ENCODE peak calls at places on chromosomes 4 and X, in five cellular contexts. U, D, W, V and C are unnamed samples.
A peak's percentile ranks its signal among the peaks of the same experiment; 100 is the strongest.

GRCh38 chr4:71026086-71026485 is 32.6 kb downstream of the DCK start:
- DNase-seq in U (no peak), D (peak; percentile 82), W (no peak), V (no peak), C (no peak)

GRCh38 chr4:108117473-108118182 is 51.1 kb downstream of the LEF1 start:
- DNase-seq in U (no peak), D (peak; percentile 12), W (peak; percentile 39), V (peak; percentile 87), C (no peak)

GRCh38 chr4:140654516-140654855 is 85.7 kb upstream of the UCP1 start:
- DNase-seq in U (no peak), D (peak; percentile 29), W (no peak), V (no peak), C (no peak)

GRCh38 chrX:121146059-121146628 is 98.7 kb downstream of the GLUD2 start:
- DNase-seq in U (no peak), D (peak; percentile 13), W (no peak), V (no peak), C (no peak)

GRCh38 chrX:91414710-91415109 is 19.9 kb upstream of the PABPC5 start:
- DNase-seq in U (no peak), D (no peak), W (no peak), V (peak; percentile 45), C (no peak)

GRCh38 chr4:145098675-145099037 is 545 bp downstream of the ABCE1 start:
- DNase-seq in U (no peak), D (peak; percentile 76), W (no peak), V (no peak), C (no peak)

GRCh38 chr4:180059216-180059881 is 2183.9 kb upstream of the TENM3 start:
- DNase-seq in U (no peak), D (peak; percentile 8), W (no peak), V (peak; percentile 55), C (no peak)

GRCh38 chrX:150958177-150958576 is 25.0 kb upstream of the HMGB3 start:
- DNase-seq in U (no peak), D (no peak), W (no peak), V (no peak), C (no peak)

GRCh38 chrX:111095974-111096870 is at the start of gene PAK3:
- DNase-seq in U (no peak), D (peak; percentile 91), W (no peak), V (peak; percentile 72), C (peak; percentile 16)

GRCh38 chr4:87525636-87526035 is 3.5 kb downstream of the SPARCL1 start:
- DNase-seq in U (no peak), D (peak; percentile 35), W (no peak), V (no peak), C (no peak)

GRCh38 chr4:3193531-3194203 is 55.3 kb upstream of the MSANTD1 start:
- DNase-seq in U (no peak), D (no peak), W (peak; percentile 16), V (no peak), C (peak; percentile 71)

GRCh38 chr4:98068495-98068894 is 74.8 kb downstream of the STPG2 start:
- DNase-seq in U (no peak), D (no peak), W (no peak), V (no peak), C (no peak)

GRCh38 chrX:143455045-143455444 is 62.2 kb downstream of the SPANXN3 start:
- DNase-seq in U (no peak), D (no peak), W (no peak), V (no peak), C (no peak)

GRCh38 chrX:73965833-73966232 is 338.1 kb upstream of the ZCCHC13 start:
- DNase-seq in U (no peak), D (no peak), W (no peak), V (peak; percentile 63), C (no peak)

GRCh38 chrX:68978211-68978780 is 149.5 kb downstream of the EFNB1 start:
- DNase-seq in U (no peak), D (peak; percentile 79), W (no peak), V (peak; percentile 54), C (no peak)

GRCh38 chr4:106365613-106366012 is 3.0 kb downstream of the GIMD1 start:
- DNase-seq in U (no peak), D (peak; percentile 96), W (no peak), V (no peak), C (no peak)

GRCh38 chrX:110302975-110303374 is 14.9 kb downstream of the AMMECR1 start:
- DNase-seq in U (no peak), D (no peak), W (no peak), V (no peak), C (no peak)

GRCh38 chr4:45215976-45216542 is 489.7 kb upstream of the GNPDA2 start:
- DNase-seq in U (no peak), D (no peak), W (no peak), V (no peak), C (no peak)

GRCh38 chr4:121950212-121950679 is 1.6 kb downstream of the TRPC3 start:
- DNase-seq in U (no peak), D (peak; percentile 59), W (peak; percentile 29), V (peak; percentile 93), C (peak; percentile 50)

DNA sequence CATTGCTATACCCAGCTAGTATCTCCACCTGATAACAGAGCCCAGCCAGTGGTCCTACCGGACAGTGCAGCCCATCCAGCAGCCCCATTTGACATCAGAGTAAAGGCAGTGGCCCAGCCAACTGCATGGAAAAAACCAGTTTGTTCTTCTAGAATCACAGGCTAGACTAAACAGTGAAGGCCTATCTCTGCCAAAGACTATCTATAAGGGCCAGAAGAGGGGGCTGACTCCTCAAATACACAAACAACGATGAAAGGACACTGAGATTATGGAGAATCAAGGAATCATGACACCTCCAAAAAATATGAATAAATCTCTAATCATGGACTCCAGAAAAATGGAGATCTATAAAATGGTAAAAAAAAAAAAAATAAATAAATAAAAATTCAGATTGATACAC is 546.4 kb upstream of the HTR2C start:
- DNase-seq in U (no peak), D (no peak), W (no peak), V (no peak), C (no peak)
- H3K4me3 ChIP-seq in U (no peak overlapping the region), D (no peak overlapping the region), W (no peak overlapping the region), V (no peak overlapping the region), C (no peak overlapping the region)

GRCh38 chrX:106901781-106902219 is 1.3 kb downstream of the RIPPLY1 start:
- DNase-seq in U (no peak), D (no peak), W (no peak), V (no peak), C (no peak)

GRCh38 chrX:106903291-106903820 is at the start of gene RIPPLY1:
- DNase-seq in U (no peak), D (no peak), W (no peak), V (no peak), C (no peak)

GRCh38 chrX:106902684-106903083 is 457 bp downstream of the RIPPLY1 start:
- DNase-seq in U (no peak), D (no peak), W (no peak), V (no peak), C (no peak)

GRCh38 chrX:106899841-106900240 is 3.3 kb downstream of the RIPPLY1 start:
- DNase-seq in U (no peak), D (no peak), W (no peak), V (no peak), C (no peak)

DNA sequence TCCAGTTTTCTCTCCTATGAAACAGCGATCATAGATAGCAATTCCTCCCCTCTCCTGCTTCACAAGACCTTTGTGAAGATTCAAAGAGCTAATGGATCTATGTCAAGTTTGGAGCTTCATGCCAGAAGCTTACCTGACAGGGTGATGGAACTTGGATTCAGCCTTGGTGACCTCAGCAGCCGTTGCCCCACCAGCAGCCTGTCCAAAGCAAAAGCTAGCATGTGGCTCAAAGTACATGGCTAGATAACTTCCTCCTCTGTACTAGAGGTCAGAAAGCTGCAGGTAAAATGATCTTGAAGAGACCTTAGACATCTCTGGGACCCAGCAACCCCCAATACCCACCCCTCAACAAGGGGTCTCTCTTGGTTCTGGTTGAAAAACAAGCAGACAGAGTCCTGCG is 1.8 kb downstream of the RIPPLY1 start:
- DNase-seq in U (no peak), D (no peak), W (no peak), V (no peak), C (no peak)
- H3K4me1 ChIP-seq in U (no peaks in the 10 kb centered on the region), D (no peaks in the 10 kb centered on the region), W (no peaks in the 10 kb centered on the region), V (no peaks in the 10 kb centered on the region), C (no peaks in the 10 kb centered on the region)

GRCh38 chrX:56805399-56805798 is 76.4 kb downstream of the NBDY start:
- DNase-seq in U (peak; percentile 87), D (no peak), W (no peak), V (no peak), C (no peak)

GRCh38 chrX:56802428-56802827 is 73.4 kb downstream of the NBDY start:
- DNase-seq in U (no peak), D (no peak), W (no peak), V (no peak), C (no peak)

GRCh38 chrX:56803849-56804681 is 75.0 kb downstream of the NBDY start:
- DNase-seq in U (peak; percentile 90), D (no peak), W (no peak), V (no peak), C (no peak)

GRCh38 chrX:56804867-56805266 is 75.8 kb downstream of the NBDY start:
- DNase-seq in U (no peak), D (no peak), W (no peak), V (no peak), C (no peak)

DNA sequence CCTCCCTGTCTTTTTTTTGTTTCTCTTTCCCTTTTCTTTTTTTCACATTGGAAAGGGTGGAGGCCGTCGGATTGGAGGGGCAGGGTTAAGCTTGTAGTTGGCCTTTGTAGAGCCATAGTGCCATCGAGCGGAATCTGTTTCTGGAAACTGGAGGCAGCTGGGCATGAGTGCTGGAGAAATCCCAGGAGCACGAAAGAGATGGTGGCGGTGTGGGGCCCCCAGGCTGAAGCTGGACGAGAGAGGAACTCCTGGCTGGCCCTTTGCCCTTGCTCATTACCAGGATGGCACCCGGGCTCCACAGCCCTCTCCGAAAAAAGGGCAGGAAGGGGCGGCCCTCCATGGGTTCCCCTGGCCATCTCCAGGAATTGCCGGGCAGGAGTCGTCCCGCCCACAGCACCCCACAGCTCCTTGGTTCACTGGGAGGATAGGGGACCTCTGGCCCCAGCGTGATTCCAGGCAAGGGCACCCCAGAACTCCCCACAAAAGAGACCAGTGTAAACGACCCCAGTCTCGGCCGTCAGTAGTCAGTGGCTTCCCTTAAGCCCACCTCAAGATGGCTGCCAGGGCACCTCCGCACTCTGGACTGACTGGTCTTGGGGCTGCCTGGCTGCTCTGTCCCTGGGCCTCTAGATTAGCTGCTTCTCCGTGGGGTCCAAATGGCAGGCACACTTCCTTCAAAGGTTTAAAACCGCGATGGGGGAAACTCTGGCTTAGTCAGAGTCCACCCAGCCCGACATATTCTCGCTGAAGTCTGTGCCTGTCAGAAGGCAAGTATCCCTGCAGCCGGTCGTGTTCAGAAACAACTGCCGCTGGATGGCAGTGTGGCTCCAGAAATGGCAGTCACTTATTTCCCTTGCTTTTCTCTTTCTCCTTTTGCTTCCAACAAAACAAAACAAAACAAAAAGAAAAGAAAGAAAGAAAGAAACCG is 74.1 kb downstream of the NBDY start:
- DNase-seq in U (peak; percentile 81), D (peak; percentile 62), W (no peak), V (peak; percentile 51), C (peak; percentile 79)
- H3K4me3 ChIP-seq in U (peak overlapping the region; percentile 57), D (no peak overlapping the region), W (no peak overlapping the region), V (no peak overlapping the region), C (no peak overlapping the region)

GRCh38 chr4:155709878-155710277 is 43.2 kb downstream of the GUCY1A1 start:
- DNase-seq in U (no peak), D (no peak), W (no peak), V (no peak), C (no peak)

GRCh38 chr4:155708782-155709181 is 42.1 kb downstream of the GUCY1A1 start:
- DNase-seq in U (no peak), D (no peak), W (no peak), V (no peak), C (no peak)

GRCh38 chr4:155704841-155705404 is 38.3 kb downstream of the GUCY1A1 start:
- DNase-seq in U (no peak), D (no peak), W (no peak), V (no peak), C (no peak)

GRCh38 chr4:155705664-155706063 is 39.0 kb downstream of the GUCY1A1 start:
- DNase-seq in U (no peak), D (peak; percentile 84), W (no peak), V (peak; percentile 10), C (no peak)

GRCh38 chr4:155707251-155707650 is 40.6 kb downstream of the GUCY1A1 start:
- DNase-seq in U (no peak), D (no peak), W (no peak), V (no peak), C (no peak)
- H3K4me1 ChIP-seq in U (no peaks in the 10 kb centered on the region), D (peaks cover 6% of the 10 kb centered on the region), W (no peaks in the 10 kb centered on the region), V (no peaks in the 10 kb centered on the region), C (no peaks in the 10 kb centered on the region)